ENCODE peak calls at places on chromosome 10, in six cellular contexts. One of them, this sample, is unnamed.

GRCh38 chr10:66381045-66381444 is 544.8 kb upstream of the LRRTM3 start:
- DNase-seq in A549: no peak
- DNase-seq in PC-3: no peak
- DNase-seq in nephron progenitor cell: no peak
- DNase-seq in tibial nerve: no peak
- DNase-seq in cardiac fibroblast: no peak
- DNase-seq in this sample: no peak

GRCh38 chr10:13829790-13830189 is 243.0 kb downstream of the PRPF18 start:
- DNase-seq in nephron progenitor cell: no peak
- DNase-seq in A549: no peak
- DNase-seq in cardiac fibroblast: no peak
- DNase-seq in PC-3: no peak
- DNase-seq in tibial nerve: no peak
- DNase-seq in this sample: no peak

GRCh38 chr10:43214071-43214955 is 52.6 kb downstream of the RASGEF1A start:
- DNase-seq in nephron progenitor cell: no peak
- DNase-seq in PC-3: peak
- DNase-seq in A549: no peak
- DNase-seq in cardiac fibroblast: peak
- DNase-seq in tibial nerve: no peak
- DNase-seq in this sample: no peak

GRCh38 chr10:120738658-120739057 is 112.5 kb upstream of the WDR11 start:
- DNase-seq in A549: no peak
- DNase-seq in tibial nerve: no peak
- DNase-seq in nephron progenitor cell: no peak
- DNase-seq in PC-3: no peak
- DNase-seq in cardiac fibroblast: no peak
- DNase-seq in this sample: no peak

GRCh38 chr10:62815373-62816111 is 624 bp downstream of the EGR2 start:
- DNase-seq in A549: peak
- DNase-seq in nephron progenitor cell: peak
- DNase-seq in tibial nerve: no peak
- DNase-seq in cardiac fibroblast: peak
- DNase-seq in PC-3: no peak
- DNase-seq in this sample: no peak

GRCh38 chr10:114806572-114807391 is 14.8 kb upstream of the FHIP2A start:
- DNase-seq in tibial nerve: no peak
- DNase-seq in A549: no peak
- DNase-seq in PC-3: no peak
- DNase-seq in nephron progenitor cell: no peak
- DNase-seq in cardiac fibroblast: peak
- DNase-seq in this sample: no peak

GRCh38 chr10:61821153-61821552 is 80.3 kb upstream of the ARID5B start:
- DNase-seq in PC-3: no peak
- DNase-seq in cardiac fibroblast: no peak
- DNase-seq in A549: peak
- DNase-seq in nephron progenitor cell: no peak
- DNase-seq in tibial nerve: no peak
- DNase-seq in this sample: no peak

GRCh38 chr10:33819206-33819605 is 484.7 kb upstream of the NRP1 start:
- DNase-seq in nephron progenitor cell: no peak
- DNase-seq in A549: no peak
- DNase-seq in PC-3: no peak
- DNase-seq in tibial nerve: no peak
- DNase-seq in cardiac fibroblast: no peak
- DNase-seq in this sample: no peak

GRCh38 chr10:2897619-2898508 is 169.5 kb upstream of the PFKP start:
- DNase-seq in tibial nerve: no peak
- DNase-seq in A549: no peak
- DNase-seq in cardiac fibroblast: no peak
- DNase-seq in PC-3: peak
- DNase-seq in nephron progenitor cell: no peak
- DNase-seq in this sample: peak

GRCh38 chr10:11869211-11869610 is 46.1 kb downstream of the PROSER2 start:
- DNase-seq in PC-3: no peak
- DNase-seq in cardiac fibroblast: no peak
- DNase-seq in A549: no peak
- DNase-seq in tibial nerve: no peak
- DNase-seq in nephron progenitor cell: no peak
- DNase-seq in this sample: no peak

DNA sequence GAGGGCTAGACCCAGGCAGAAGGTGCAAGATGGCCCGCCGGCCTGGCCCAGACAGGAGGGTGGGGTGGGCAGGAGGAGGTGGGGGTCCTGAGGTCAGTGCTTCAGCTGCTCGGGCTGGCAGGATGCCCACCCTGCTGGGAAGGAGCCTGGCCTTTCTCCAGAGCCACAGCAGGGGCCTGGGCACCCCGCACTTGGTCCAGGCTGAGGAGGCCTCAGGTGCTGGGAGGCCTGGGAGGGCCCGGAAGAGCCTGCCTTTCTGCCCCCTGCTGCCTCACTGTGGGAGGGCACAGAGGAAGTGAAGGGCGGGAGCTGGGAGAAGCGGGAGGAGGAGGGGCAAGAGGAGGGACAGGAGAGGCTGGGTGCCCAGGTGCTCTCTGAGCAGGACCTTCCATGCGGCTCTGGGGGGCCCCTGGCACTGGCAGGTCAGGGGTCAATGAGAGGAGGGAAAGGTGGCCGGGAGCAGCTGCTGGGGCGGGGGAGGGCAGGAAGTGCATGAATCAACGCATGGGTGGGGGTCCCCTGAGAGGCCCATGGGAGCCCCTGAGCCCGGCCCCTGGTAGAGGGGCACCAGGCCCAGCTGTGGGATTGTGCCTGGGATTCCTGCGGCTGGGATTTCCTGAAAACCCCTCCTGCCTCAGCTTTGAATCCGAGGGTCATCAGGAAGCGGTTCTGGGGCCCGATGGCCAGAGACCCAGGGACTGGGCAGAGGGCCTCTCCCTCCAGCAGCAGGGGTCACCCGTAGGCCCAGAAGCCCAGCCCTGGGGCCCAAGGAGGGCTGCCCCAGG is 49.9 kb downstream of the PWWP2B start:
- DNase-seq in A549: peak
- DNase-seq in PC-3: peak
- DNase-seq in nephron progenitor cell: no peak
- DNase-seq in cardiac fibroblast: peak
- DNase-seq in tibial nerve: no peak
- DNase-seq in this sample: peak
- TF ChIP-seq CTCF in A549: peak
- TF ChIP-seq CTCF in PC-3: peak
- TF ChIP-seq CTCF in nephron progenitor cell: peak
- TF ChIP-seq CTCF in cardiac fibroblast: peak
- TF ChIP-seq CTCF in tibial nerve: peak
- TF ChIP-seq CTCF in this sample: peak

GRCh38 chr10:23358357-23358756 is 13.8 kb upstream of the C10orf67 start:
- DNase-seq in PC-3: no peak
- DNase-seq in tibial nerve: no peak
- DNase-seq in cardiac fibroblast: no peak
- DNase-seq in nephron progenitor cell: no peak
- DNase-seq in A549: no peak
- DNase-seq in this sample: peak
- TF ChIP-seq CTCF in PC-3: no peak
- TF ChIP-seq CTCF in tibial nerve: peak
- TF ChIP-seq CTCF in cardiac fibroblast: peak
- TF ChIP-seq CTCF in nephron progenitor cell: no peak
- TF ChIP-seq CTCF in A549: no peak
- TF ChIP-seq CTCF in this sample: peak

GRCh38 chr10:71031601-71032000 is 143.2 kb upstream of the PCBD1 start:
- DNase-seq in cardiac fibroblast: no peak
- DNase-seq in nephron progenitor cell: no peak
- DNase-seq in PC-3: no peak
- DNase-seq in A549: no peak
- DNase-seq in tibial nerve: no peak
- DNase-seq in this sample: no peak

GRCh38 chr10:71032887-71033286 is 144.5 kb upstream of the PCBD1 start:
- DNase-seq in nephron progenitor cell: no peak
- DNase-seq in cardiac fibroblast: no peak
- DNase-seq in PC-3: no peak
- DNase-seq in tibial nerve: no peak
- DNase-seq in A549: no peak
- DNase-seq in this sample: no peak

GRCh38 chr10:71035511-71036278 is 147.3 kb upstream of the PCBD1 start:
- DNase-seq in nephron progenitor cell: no peak
- DNase-seq in A549: no peak
- DNase-seq in tibial nerve: no peak
- DNase-seq in PC-3: no peak
- DNase-seq in cardiac fibroblast: no peak
- DNase-seq in this sample: no peak

GRCh38 chr10:71036279-71036535 is 147.8 kb upstream of the PCBD1 start:
- DNase-seq in nephron progenitor cell: no peak
- DNase-seq in cardiac fibroblast: no peak
- DNase-seq in PC-3: no peak
- DNase-seq in tibial nerve: no peak
- DNase-seq in A549: no peak
- DNase-seq in this sample: no peak

DNA sequence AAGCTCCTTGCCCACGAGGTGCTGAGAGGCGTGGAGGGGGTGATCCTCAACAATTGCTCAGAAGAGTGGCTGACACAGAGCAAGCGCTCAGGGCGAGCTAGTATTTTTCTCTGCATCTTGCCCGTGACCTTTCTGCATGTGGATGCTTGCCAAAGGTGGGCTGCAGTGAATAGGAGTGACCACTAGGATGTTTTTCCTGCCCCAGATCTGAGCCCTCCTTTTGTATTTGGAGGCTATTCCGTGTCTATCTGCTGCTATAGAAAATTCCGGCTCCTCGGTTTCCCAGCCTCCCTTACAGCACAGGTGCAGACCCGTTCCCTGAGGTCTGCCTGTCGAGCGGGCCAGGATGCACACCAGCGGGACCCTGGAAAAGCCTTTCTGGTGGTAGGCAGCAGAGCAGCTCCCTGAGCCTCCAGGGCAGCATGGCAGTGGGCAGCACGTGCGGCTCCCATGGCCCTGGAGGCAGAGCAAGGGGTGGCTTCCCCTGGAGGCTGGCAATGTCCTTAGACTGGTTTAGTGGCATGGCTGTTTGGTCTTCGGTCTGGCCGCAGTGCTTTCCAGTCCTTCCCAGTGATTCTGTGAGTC is 145.1 kb upstream of the PCBD1 start:
- DNase-seq in PC-3: no peak
- DNase-seq in A549: no peak
- DNase-seq in tibial nerve: no peak
- DNase-seq in cardiac fibroblast: no peak
- DNase-seq in nephron progenitor cell: no peak
- DNase-seq in this sample: no peak
- TF ChIP-seq CTCF in PC-3: peak
- TF ChIP-seq CTCF in A549: no peak
- TF ChIP-seq CTCF in tibial nerve: no peak
- TF ChIP-seq CTCF in cardiac fibroblast: peak
- TF ChIP-seq CTCF in nephron progenitor cell: peak
- TF ChIP-seq CTCF in this sample: no peak

GRCh38 chr10:17287151-17287550 is 59.1 kb downstream of the VIM start:
- DNase-seq in PC-3: no peak
- DNase-seq in nephron progenitor cell: no peak
- DNase-seq in cardiac fibroblast: no peak
- DNase-seq in A549: no peak
- DNase-seq in tibial nerve: no peak
- DNase-seq in this sample: no peak

GRCh38 chr10:17286562-17287089 is 58.6 kb downstream of the VIM start:
- DNase-seq in tibial nerve: no peak
- DNase-seq in nephron progenitor cell: no peak
- DNase-seq in cardiac fibroblast: no peak
- DNase-seq in A549: no peak
- DNase-seq in PC-3: no peak
- DNase-seq in this sample: no peak

GRCh38 chr10:17289763-17290162 is 61.7 kb downstream of the VIM start:
- DNase-seq in PC-3: no peak
- DNase-seq in nephron progenitor cell: no peak
- DNase-seq in cardiac fibroblast: no peak
- DNase-seq in tibial nerve: no peak
- DNase-seq in A549: no peak
- DNase-seq in this sample: no peak

GRCh38 chr10:17292375-17292774 is 64.3 kb downstream of the VIM start:
- DNase-seq in nephron progenitor cell: no peak
- DNase-seq in tibial nerve: no peak
- DNase-seq in A549: no peak
- DNase-seq in cardiac fibroblast: no peak
- DNase-seq in PC-3: no peak
- DNase-seq in this sample: no peak

DNA sequence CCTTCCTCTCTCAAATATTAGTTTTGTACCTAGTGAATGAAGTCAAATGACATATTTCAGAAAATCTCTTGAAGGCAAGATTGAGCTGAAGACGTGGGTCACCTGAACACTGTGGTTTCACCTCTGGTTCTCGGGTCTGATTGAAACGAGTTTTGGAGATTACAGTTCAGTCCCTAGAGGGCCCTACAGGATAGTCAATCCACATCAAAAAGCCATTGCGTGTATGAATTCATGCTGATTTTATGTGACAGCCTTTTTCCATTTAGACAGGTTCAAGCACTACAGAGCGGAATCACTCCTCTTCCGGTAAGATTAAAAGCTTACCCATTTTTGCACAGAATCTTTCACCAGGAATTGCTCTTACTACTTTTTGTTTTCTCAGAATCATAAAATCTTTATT is 62.2 kb downstream of the VIM start:
- DNase-seq in tibial nerve: no peak
- DNase-seq in A549: peak
- DNase-seq in cardiac fibroblast: peak
- DNase-seq in nephron progenitor cell: no peak
- DNase-seq in PC-3: peak
- DNase-seq in this sample: peak
- TF ChIP-seq CTCF in tibial nerve: no peak
- TF ChIP-seq CTCF in A549: peak
- TF ChIP-seq CTCF in cardiac fibroblast: no peak
- TF ChIP-seq CTCF in nephron progenitor cell: no peak
- TF ChIP-seq CTCF in PC-3: peak
- TF ChIP-seq CTCF in this sample: peak

GRCh38 chr10:122894261-122894944 is 15.0 kb upstream of the FAM24B start:
- DNase-seq in tibial nerve: no peak
- DNase-seq in A549: no peak
- DNase-seq in PC-3: no peak
- DNase-seq in cardiac fibroblast: no peak
- DNase-seq in nephron progenitor cell: no peak
- DNase-seq in this sample: no peak
- TF ChIP-seq CTCF in tibial nerve: no peak
- TF ChIP-seq CTCF in A549: no peak
- TF ChIP-seq CTCF in PC-3: no peak
- TF ChIP-seq CTCF in cardiac fibroblast: no peak
- TF ChIP-seq CTCF in nephron progenitor cell: no peak
- TF ChIP-seq CTCF in this sample: no peak

DNA sequence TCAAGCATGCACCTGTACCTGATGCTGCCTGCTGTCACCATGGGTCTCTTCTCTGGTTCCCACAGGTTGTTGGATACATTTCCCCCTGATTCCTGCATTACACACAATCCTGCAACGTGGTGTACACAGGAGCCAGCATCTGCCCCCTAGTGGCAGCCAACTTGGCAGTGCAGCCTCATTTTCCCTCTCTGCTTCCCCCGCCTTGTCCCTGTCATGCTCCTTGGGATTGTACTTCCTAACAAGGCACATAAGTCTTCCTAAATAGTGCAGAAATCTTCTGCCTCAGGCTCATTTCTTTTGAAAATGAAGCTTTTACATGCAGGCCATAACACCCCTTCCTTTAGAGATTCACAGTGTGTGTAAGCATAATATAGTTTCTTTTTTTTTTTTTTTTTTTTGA is 387.5 kb downstream of the CCSER2 start:
- DNase-seq in nephron progenitor cell: peak
- DNase-seq in tibial nerve: no peak
- DNase-seq in A549: peak
- DNase-seq in PC-3: peak
- DNase-seq in cardiac fibroblast: peak
- DNase-seq in this sample: peak
- TF ChIP-seq CTCF in nephron progenitor cell: peak
- TF ChIP-seq CTCF in tibial nerve: peak
- TF ChIP-seq CTCF in A549: peak
- TF ChIP-seq CTCF in PC-3: peak
- TF ChIP-seq CTCF in cardiac fibroblast: peak
- TF ChIP-seq CTCF in this sample: peak

This sample was measured in A673.